ENCODE peak calls at places on chromosomes 1 and 21, in nine cellular contexts. One of them, this sample, is unnamed.
A peak's percentile ranks its signal among the peaks of the same experiment; 100 is the strongest.

GRCh38 chr1:210681158-210681557 is 352.5 kb downstream of the HHAT start:
- DNase-seq in HCT116: no peak
- DNase-seq in fibroblast of lung: peak; percentile 6
- DNase-seq in PC-3: no peak
- DNase-seq in GM12878: no peak
- DNase-seq in hepatocyte: no peak
- DNase-seq in GM23338: no peak
- DNase-seq in H1: no peak
- DNase-seq in MM.1S: no peak
- DNase-seq in this sample: no peak

GRCh38 chr21:17925900-17926299 is 106.7 kb upstream of the C21orf91 start:
- DNase-seq in HCT116: no peak
- DNase-seq in fibroblast of lung: peak; percentile 27
- DNase-seq in PC-3: peak; percentile 50
- DNase-seq in GM12878: no peak
- DNase-seq in hepatocyte: peak; percentile 39
- DNase-seq in GM23338: peak; percentile 43
- DNase-seq in H1: no peak
- DNase-seq in MM.1S: peak; percentile 63
- DNase-seq in this sample: no peak

GRCh38 chr1:205927676-205928075 is 15.6 kb downstream of the SLC26A9 start:
- DNase-seq in HCT116: no peak
- DNase-seq in fibroblast of lung: no peak
- DNase-seq in PC-3: no peak
- DNase-seq in GM12878: no peak
- DNase-seq in hepatocyte: no peak
- DNase-seq in GM23338: no peak
- DNase-seq in H1: no peak
- DNase-seq in MM.1S: no peak
- DNase-seq in this sample: no peak

GRCh38 chr1:183568176-183569041 is 21.9 kb downstream of the NCF2 start:
- DNase-seq in HCT116: no peak
- DNase-seq in fibroblast of lung: peak; percentile 50
- DNase-seq in PC-3: no peak
- DNase-seq in GM12878: no peak
- DNase-seq in hepatocyte: no peak
- DNase-seq in GM23338: peak; percentile 39
- DNase-seq in H1: no peak
- DNase-seq in MM.1S: no peak
- DNase-seq in this sample: no peak

GRCh38 chr1:159868766-159869165 is 6.3 kb upstream of the VSIG8 start:
- DNase-seq in HCT116: no peak
- DNase-seq in fibroblast of lung: no peak
- DNase-seq in PC-3: no peak
- DNase-seq in GM12878: no peak
- DNase-seq in hepatocyte: no peak
- DNase-seq in GM23338: no peak
- DNase-seq in H1: no peak
- DNase-seq in MM.1S: peak; percentile 68
- DNase-seq in this sample: no peak

GRCh38 chr1:156359973-156360372 is 9.0 kb upstream of the RHBG start:
- DNase-seq in HCT116: no peak
- DNase-seq in fibroblast of lung: peak; percentile 28
- DNase-seq in PC-3: peak; percentile 51
- DNase-seq in GM12878: no peak
- DNase-seq in hepatocyte: no peak
- DNase-seq in GM23338: peak; percentile 86
- DNase-seq in H1: no peak
- DNase-seq in MM.1S: no peak
- DNase-seq in this sample: no peak

GRCh38 chr1:44406761-44407429 is 1.8 kb downstream of the RNF220 start:
- DNase-seq in HCT116: no peak
- DNase-seq in fibroblast of lung: no peak
- DNase-seq in PC-3: no peak
- DNase-seq in GM12878: no peak
- DNase-seq in hepatocyte: peak; percentile 15
- DNase-seq in GM23338: peak; percentile 52
- DNase-seq in H1: no peak
- DNase-seq in MM.1S: no peak
- DNase-seq in this sample: no peak

GRCh38 chr1:243575070-243575469 is 275.0 kb downstream of the AKT3 start:
- DNase-seq in HCT116: no peak
- DNase-seq in fibroblast of lung: peak; percentile 22
- DNase-seq in PC-3: no peak
- DNase-seq in GM12878: no peak
- DNase-seq in hepatocyte: no peak
- DNase-seq in GM23338: no peak
- DNase-seq in H1: no peak
- DNase-seq in MM.1S: no peak
- DNase-seq in this sample: no peak

GRCh38 chr1:16055613-16056520 is 12.3 kb downstream of the CLCNKB start:
- DNase-seq in HCT116: peak; percentile 87
- DNase-seq in fibroblast of lung: peak; percentile 62
- DNase-seq in PC-3: peak; percentile 95
- DNase-seq in GM12878: peak; percentile 33
- DNase-seq in hepatocyte: peak; percentile 96
- DNase-seq in GM23338: peak; percentile 96
- DNase-seq in H1: peak; percentile 87
- DNase-seq in MM.1S: peak; percentile 86
- DNase-seq in this sample: peak; percentile 82

GRCh38 chr1:31648190-31648589 is 3.5 kb upstream of the PEF1 start:
- DNase-seq in HCT116: no peak
- DNase-seq in fibroblast of lung: no peak
- DNase-seq in PC-3: no peak
- DNase-seq in GM12878: no peak
- DNase-seq in hepatocyte: no peak
- DNase-seq in GM23338: no peak
- DNase-seq in H1: no peak
- DNase-seq in MM.1S: no peak
- DNase-seq in this sample: no peak

GRCh38 chr1:85134583-85135455 is 66.0 kb downstream of the SYDE2 start:
- DNase-seq in HCT116: no peak
- DNase-seq in fibroblast of lung: no peak
- DNase-seq in PC-3: peak; percentile 63
- DNase-seq in GM12878: no peak
- DNase-seq in hepatocyte: peak; percentile 64
- DNase-seq in GM23338: no peak
- DNase-seq in H1: no peak
- DNase-seq in MM.1S: no peak
- DNase-seq in this sample: no peak

GRCh38 chr1:211320980-211321379 is 5.7 kb upstream of the TRAF5 start:
- DNase-seq in HCT116: no peak
- DNase-seq in fibroblast of lung: peak; percentile 17
- DNase-seq in PC-3: peak; percentile 83
- DNase-seq in GM12878: no peak
- DNase-seq in hepatocyte: no peak
- DNase-seq in GM23338: no peak
- DNase-seq in H1: no peak
- DNase-seq in MM.1S: no peak
- DNase-seq in this sample: peak; percentile 15

GRCh38 chr1:37811027-37811655 is 3.1 kb upstream of the YRDC start:
- DNase-seq in HCT116: peak; percentile 73
- DNase-seq in fibroblast of lung: peak; percentile 65
- DNase-seq in PC-3: peak; percentile 83
- DNase-seq in GM12878: no peak
- DNase-seq in hepatocyte: peak; percentile 89
- DNase-seq in GM23338: peak; percentile 94
- DNase-seq in H1: no peak
- DNase-seq in MM.1S: peak; percentile 70
- DNase-seq in this sample: no peak

GRCh38 chr1:226739696-226740065 is 599 bp upstream of the ITPKB start:
- DNase-seq in HCT116: no peak
- DNase-seq in fibroblast of lung: no peak
- DNase-seq in PC-3: no peak
- DNase-seq in GM12878: no peak
- DNase-seq in hepatocyte: no peak
- DNase-seq in GM23338: no peak
- DNase-seq in H1: no peak
- DNase-seq in MM.1S: peak; percentile 70
- DNase-seq in this sample: no peak

GRCh38 chr1:10663668-10664035 is 132.8 kb downstream of the CASZ1 start:
- DNase-seq in HCT116: no peak
- DNase-seq in fibroblast of lung: peak; percentile 34
- DNase-seq in PC-3: no peak
- DNase-seq in GM12878: no peak
- DNase-seq in hepatocyte: peak; percentile 80
- DNase-seq in GM23338: peak; percentile 66
- DNase-seq in H1: no peak
- DNase-seq in MM.1S: no peak
- DNase-seq in this sample: no peak

GRCh38 chr1:42319871-42320484 is 15.1 kb downstream of the FOXJ3 start:
- DNase-seq in HCT116: no peak
- DNase-seq in fibroblast of lung: no peak
- DNase-seq in PC-3: no peak
- DNase-seq in GM12878: no peak
- DNase-seq in hepatocyte: no peak
- DNase-seq in GM23338: no peak
- DNase-seq in H1: no peak
- DNase-seq in MM.1S: no peak
- DNase-seq in this sample: no peak

GRCh38 chr1:201791775-201792166 is 37.2 kb upstream of the IPO9 start:
- DNase-seq in HCT116: no peak
- DNase-seq in fibroblast of lung: peak; percentile 80
- DNase-seq in PC-3: no peak
- DNase-seq in GM12878: no peak
- DNase-seq in hepatocyte: peak; percentile 14
- DNase-seq in GM23338: no peak
- DNase-seq in H1: no peak
- DNase-seq in MM.1S: no peak
- DNase-seq in this sample: no peak

GRCh38 chr1:46277658-46278373 is 25.6 kb downstream of the LRRC41 start:
- DNase-seq in HCT116: no peak
- DNase-seq in fibroblast of lung: no peak
- DNase-seq in PC-3: no peak
- DNase-seq in GM12878: no peak
- DNase-seq in hepatocyte: no peak
- DNase-seq in GM23338: no peak
- DNase-seq in H1: no peak
- DNase-seq in MM.1S: no peak
- DNase-seq in this sample: no peak

GRCh38 chr21:42466700-42467612 is 29.1 kb downstream of the RSPH1 start:
- DNase-seq in HCT116: peak; percentile 23
- DNase-seq in fibroblast of lung: peak; percentile 52
- DNase-seq in PC-3: peak; percentile 50
- DNase-seq in GM12878: no peak
- DNase-seq in hepatocyte: peak; percentile 48
- DNase-seq in GM23338: peak; percentile 60
- DNase-seq in H1: no peak
- DNase-seq in MM.1S: peak; percentile 85
- DNase-seq in this sample: no peak
- TF ChIP-seq CTCF in HCT116: peak; percentile 37
- TF ChIP-seq CTCF in fibroblast of lung: peak; percentile 25
- TF ChIP-seq CTCF in PC-3: peak; percentile 62
- TF ChIP-seq CTCF in GM12878: peak; percentile 49
- TF ChIP-seq CTCF in hepatocyte: peak; percentile 28
- TF ChIP-seq CTCF in GM23338: peak; percentile 35
- TF ChIP-seq CTCF in H1: peak; percentile 58
- TF ChIP-seq CTCF in MM.1S: peak; percentile 58
- TF ChIP-seq CTCF in this sample: peak; percentile 41

GRCh38 chr1:200038645-200038986 is 11.1 kb downstream of the NR5A2 start:
- DNase-seq in HCT116: no peak
- DNase-seq in fibroblast of lung: no peak
- DNase-seq in PC-3: no peak
- DNase-seq in GM12878: no peak
- DNase-seq in hepatocyte: no peak
- DNase-seq in GM23338: peak; percentile 96
- DNase-seq in H1: peak; percentile 80
- DNase-seq in MM.1S: no peak
- DNase-seq in this sample: no peak

GRCh38 chr1:200038987-200039848 is 11.7 kb downstream of the NR5A2 start:
- DNase-seq in HCT116: peak; percentile 10
- DNase-seq in fibroblast of lung: peak; percentile 15
- DNase-seq in PC-3: peak; percentile 71
- DNase-seq in GM12878: no peak
- DNase-seq in hepatocyte: peak; percentile 58
- DNase-seq in GM23338: peak; percentile 85
- DNase-seq in H1: no peak
- DNase-seq in MM.1S: peak; percentile 46
- DNase-seq in this sample: no peak

GRCh38 chr1:200040516-200041138 is 13.1 kb downstream of the NR5A2 start:
- DNase-seq in HCT116: no peak
- DNase-seq in fibroblast of lung: no peak
- DNase-seq in PC-3: no peak
- DNase-seq in GM12878: no peak
- DNase-seq in hepatocyte: peak; percentile 70
- DNase-seq in GM23338: peak; percentile 82
- DNase-seq in H1: no peak
- DNase-seq in MM.1S: no peak
- DNase-seq in this sample: no peak

GRCh38 chr1:200041337-200042118 is 14.0 kb downstream of the NR5A2 start:
- DNase-seq in HCT116: no peak
- DNase-seq in fibroblast of lung: no peak
- DNase-seq in PC-3: no peak
- DNase-seq in GM12878: no peak
- DNase-seq in hepatocyte: peak; percentile 21
- DNase-seq in GM23338: peak; percentile 74
- DNase-seq in H1: no peak
- DNase-seq in MM.1S: no peak
- DNase-seq in this sample: no peak

GRCh38 chr1:200039849-200040479 is 12.5 kb downstream of the NR5A2 start:
- DNase-seq in HCT116: no peak
- DNase-seq in fibroblast of lung: no peak
- DNase-seq in PC-3: no peak
- DNase-seq in GM12878: no peak
- DNase-seq in hepatocyte: no peak
- DNase-seq in GM23338: peak; percentile 17
- DNase-seq in H1: no peak
- DNase-seq in MM.1S: no peak
- DNase-seq in this sample: no peak
- TF ChIP-seq EZH2 in HCT116: no peak
- TF ChIP-seq EZH2 in fibroblast of lung: peak; percentile 84
- TF ChIP-seq EZH2 in PC-3: peak; percentile 64
- TF ChIP-seq EZH2 in GM12878: no peak
- TF ChIP-seq EZH2 in hepatocyte: no peak
- TF ChIP-seq EZH2 in GM23338: no peak
- TF ChIP-seq EZH2 in H1: no peak
- TF ChIP-seq EZH2 in MM.1S: no peak
- TF ChIP-seq EZH2 in this sample: peak; percentile 86

GRCh38 chr1:55506686-55507577 is 291.8 kb upstream of the USP24 start:
- DNase-seq in HCT116: no peak
- DNase-seq in fibroblast of lung: peak; percentile 26
- DNase-seq in PC-3: peak; percentile 96
- DNase-seq in GM12878: no peak
- DNase-seq in hepatocyte: no peak
- DNase-seq in GM23338: no peak
- DNase-seq in H1: no peak
- DNase-seq in MM.1S: no peak
- DNase-seq in this sample: no peak
- TF ChIP-seq CTCF in HCT116: no peak
- TF ChIP-seq CTCF in fibroblast of lung: no peak
- TF ChIP-seq CTCF in PC-3: peak; percentile 49
- TF ChIP-seq CTCF in GM12878: no peak
- TF ChIP-seq CTCF in hepatocyte: peak; percentile 19
- TF ChIP-seq CTCF in GM23338: no peak
- TF ChIP-seq CTCF in H1: no peak
- TF ChIP-seq CTCF in MM.1S: no peak
- TF ChIP-seq CTCF in this sample: no peak

DNA sequence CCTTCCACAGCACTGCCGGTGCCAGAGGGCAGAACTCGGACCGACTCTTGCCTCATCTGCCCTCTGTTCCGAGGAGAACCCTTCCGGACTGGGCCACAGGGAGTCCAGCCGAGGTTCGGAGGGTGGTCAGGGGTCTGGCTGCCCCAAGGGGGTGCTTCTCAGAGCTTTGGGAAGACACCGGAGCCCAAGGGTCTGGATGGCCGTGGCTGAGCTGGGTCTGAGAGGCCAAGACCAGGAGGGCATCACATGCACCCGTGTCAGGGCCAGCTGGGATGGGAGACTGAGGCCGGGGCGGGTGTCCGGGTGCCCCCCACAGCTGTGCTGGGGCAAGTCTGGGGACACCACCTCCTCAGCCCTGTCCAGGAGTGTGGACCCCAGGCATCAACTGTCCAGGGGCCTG is 51.1 kb downstream of the SLX9 start:
- DNase-seq in HCT116: no peak
- DNase-seq in fibroblast of lung: no peak
- DNase-seq in PC-3: no peak
- DNase-seq in GM12878: no peak
- DNase-seq in hepatocyte: no peak
- DNase-seq in GM23338: no peak
- DNase-seq in H1: no peak
- DNase-seq in MM.1S: no peak
- DNase-seq in this sample: no peak
- TF ChIP-seq EZH2 in HCT116: no peak
- TF ChIP-seq EZH2 in fibroblast of lung: no peak
- TF ChIP-seq EZH2 in PC-3: no peak
- TF ChIP-seq EZH2 in GM12878: no peak
- TF ChIP-seq EZH2 in hepatocyte: no peak
- TF ChIP-seq EZH2 in GM23338: no peak
- TF ChIP-seq EZH2 in H1: no peak
- TF ChIP-seq EZH2 in MM.1S: no peak
- TF ChIP-seq EZH2 in this sample: no peak